ENCODE peak calls at places on chromosome 19, in seven cellular contexts. K, M, O, I, F, E and C are unnamed samples.

GRCh38 chr19:7522923-7523667 is 671 bp downstream of the MCOLN1 start:
- DNase-seq in E (peak; percentile 82), F (no peak), M (no peak), K (no peak), I (no peak), O (no peak), C (no peak)

GRCh38 chr19:12750851-12751250 is 740 bp upstream of the BEST2 start:
- DNase-seq in F (no peak), E (no peak), M (no peak), O (peak; percentile 37), I (no peak), K (no peak), C (no peak)

GRCh38 chr19:29479941-29480340 is 45.9 kb upstream of the VSTM2B start:
- DNase-seq in M (no peak), F (no peak), E (peak; percentile 40), K (no peak), I (no peak), O (no peak), C (no peak)

GRCh38 chr19:18453269-18454024 is 15.5 kb upstream of the ISYNA1 start:
- DNase-seq in M (no peak), O (no peak), K (no peak), I (no peak), E (no peak), F (no peak), C (peak; percentile 92)

GRCh38 chr19:54252243-54252642 is 4.8 kb downstream of the LILRB5 start:
- DNase-seq in E (no peak), I (no peak), F (no peak), K (no peak), M (no peak), O (no peak), C (no peak)

GRCh38 chr19:52191951-52192350 is 2.1 kb downstream of the PPP2R1A start:
- DNase-seq in K (no peak), F (no peak), M (no peak), I (peak; percentile 20), E (no peak), O (no peak), C (no peak)

GRCh38 chr19:6828698-6829633 is 56.5 kb downstream of the VAV1 start:
- DNase-seq in I (no peak), F (no peak), E (no peak), K (no peak), M (peak; percentile 44), O (no peak), C (peak; percentile 15)

GRCh38 chr19:23561341-23561740 is 125.7 kb downstream of the ZNF675 start:
- DNase-seq in O (no peak), F (no peak), K (no peak), E (no peak), I (no peak), M (no peak), C (no peak)

GRCh38 chr19:28414748-28415147 is 798.2 kb downstream of the UQCRFS1 start:
- DNase-seq in O (no peak), K (no peak), E (no peak), F (no peak), I (no peak), M (no peak), C (no peak)

GRCh38 chr19:53865523-53865917 is 2.2 kb upstream of the MYADM start:
- DNase-seq in I (no peak), M (no peak), O (no peak), E (no peak), K (no peak), F (no peak), C (no peak)

GRCh38 chr19:33175886-33176669 is 18.1 kb upstream of the LRP3 start:
- DNase-seq in I (no peak), O (peak; percentile 36), M (peak; percentile 30), F (peak; percentile 59), K (no peak), E (no peak), C (peak; percentile 57)

GRCh38 chr19:40571831-40572495 is 4.7 kb upstream of the SHKBP1 start:
- DNase-seq in I (no peak), O (no peak), K (no peak), F (no peak), E (peak; percentile 48), M (no peak), C (no peak)

GRCh38 chr19:18898533-18899408 is 2.8 kb upstream of the CERS1 start:
- DNase-seq in F (no peak), E (no peak), O (no peak), K (no peak), M (no peak), I (peak; percentile 65), C (no peak)

GRCh38 chr19:11693505-11694499 is 44.9 kb downstream of the ZNF823 start:
- DNase-seq in M (no peak), F (peak; percentile 91), I (peak; percentile 21), E (no peak), O (peak; percentile 25), K (no peak), C (peak; percentile 64)

GRCh38 chr19:14830702-14831101 is 4.3 kb downstream of the OR7A5 start:
- DNase-seq in E (no peak), F (no peak), I (no peak), K (no peak), O (no peak), M (no peak), C (no peak)

GRCh38 chr19:8145969-8146368 is 3.4 kb downstream of the FBN3 start:
- DNase-seq in E (peak; percentile 80), K (no peak), F (peak; percentile 73), M (no peak), O (no peak), I (peak; percentile 32), C (no peak)

GRCh38 chr19:48391100-48392005 is at the start of gene KDELR1:
- DNase-seq in E (peak; percentile 92), I (peak; percentile 82), F (peak; percentile 69), M (peak; percentile 53), K (peak; percentile 71), O (peak; percentile 33), C (peak; percentile 62)

GRCh38 chr19:52910648-52911047 is 12.6 kb downstream of the ZNF888 start:
- DNase-seq in O (no peak), F (no peak), E (no peak), I (no peak), K (no peak), M (no peak), C (no peak)

GRCh38 chr19:52665047-52665446 is 26.9 kb upstream of the ZNF83 start:
- DNase-seq in I (no peak), E (no peak), M (no peak), F (peak; percentile 60), K (no peak), O (no peak), C (peak; percentile 18)

GRCh38 chr19:11279505-11280236 is 16.3 kb upstream of the TSPAN16 start:
- DNase-seq in O (no peak), K (no peak), E (no peak), F (no peak), I (no peak), M (peak; percentile 46), C (no peak)

GRCh38 chr19:10517760-10518443 is 655 bp upstream of the S1PR5 start:
- DNase-seq in I (no peak), E (no peak), K (no peak), M (peak; percentile 59), F (no peak), O (no peak), C (peak; percentile 25)

GRCh38 chr19:54478677-54479266 is 5.7 kb upstream of the CDC42EP5 start:
- DNase-seq in F (no peak), I (peak; percentile 63), O (peak; percentile 17), K (no peak), M (no peak), E (no peak), C (no peak)

GRCh38 chr19:41872775-41873647 is 4.1 kb upstream of the CD79A start:
- DNase-seq in M (peak; percentile 75), O (peak; percentile 43), F (peak; percentile 89), I (peak; percentile 86), E (peak; percentile 96), K (no peak), C (peak; percentile 66)

GRCh38 chr19:29211562-29212416 is 1.2 kb downstream of the UQCRFS1 start:
- DNase-seq in K (no peak), M (peak; percentile 39), F (peak; percentile 8), I (peak; percentile 29), O (peak; percentile 15), E (no peak), C (no peak)

GRCh38 chr19:18762125-18763023 is 28.7 kb downstream of the COMP start:
- DNase-seq in I (peak; percentile 85), O (peak; percentile 65), M (no peak), E (peak; percentile 89), K (peak; percentile 60), F (peak; percentile 70), C (peak; percentile 44)

GRCh38 chr19:44722131-44723121 is 23.5 kb downstream of the CEACAM16 start:
- DNase-seq in F (no peak), E (no peak), K (no peak), M (no peak), O (no peak), I (no peak), C (no peak)

GRCh38 chr19:16673226-16673625 is 12.3 kb downstream of the TMEM38A start:
- DNase-seq in E (no peak), F (no peak), O (no peak), I (no peak), M (no peak), K (no peak), C (no peak)
- H3K9me3 ChIP-seq in E (no peaks in the 10 kb centered on the region), F (no peaks in the 10 kb centered on the region), O (no peaks in the 10 kb centered on the region), I (no peaks in the 10 kb centered on the region), M (no peaks in the 10 kb centered on the region), K (no peaks in the 10 kb centered on the region), C (no peaks in the 10 kb centered on the region)

DNA sequence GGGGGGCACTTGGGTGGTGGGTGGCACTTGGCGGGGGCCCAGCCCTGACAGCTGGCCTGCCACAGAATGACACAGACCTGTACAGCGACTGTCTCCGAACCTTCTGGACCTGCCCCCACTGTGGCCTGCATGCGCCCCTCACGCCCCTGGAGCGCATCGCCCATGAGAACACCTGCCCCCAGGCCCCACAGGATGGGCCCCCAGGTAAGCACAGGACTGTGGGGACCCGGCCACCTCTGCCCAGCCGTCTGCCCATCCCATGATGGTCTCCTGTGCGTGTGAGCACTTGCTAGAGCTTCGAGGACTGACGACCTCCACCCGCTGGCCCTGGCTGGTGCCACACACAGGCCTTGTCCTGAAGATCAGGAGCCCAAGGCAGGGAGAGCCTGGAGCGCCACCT is 32.0 kb downstream of the DHX34 start:
- DNase-seq in I (no peak), F (no peak), O (no peak), E (no peak), M (no peak), K (no peak), C (no peak)
- H3K36me3 ChIP-seq in I (peaks cover 14% of the 10 kb centered on the region), F (peaks cover 52% of the 10 kb centered on the region), O (peaks cover 5% of the 10 kb centered on the region), E (no peaks in the 10 kb centered on the region), M (peaks cover 22% of the 10 kb centered on the region), K (peaks cover 4% of the 10 kb centered on the region), C (peaks cover 45% of the 10 kb centered on the region)

GRCh38 chr19:36331353-36332228 is 47.4 kb downstream of the ZFP14 start:
- DNase-seq in K (peak; percentile 74), M (peak; percentile 74), O (peak; percentile 96), I (peak; percentile 55), E (peak; percentile 69), F (peak; percentile 95), C (peak; percentile 88)

DNA sequence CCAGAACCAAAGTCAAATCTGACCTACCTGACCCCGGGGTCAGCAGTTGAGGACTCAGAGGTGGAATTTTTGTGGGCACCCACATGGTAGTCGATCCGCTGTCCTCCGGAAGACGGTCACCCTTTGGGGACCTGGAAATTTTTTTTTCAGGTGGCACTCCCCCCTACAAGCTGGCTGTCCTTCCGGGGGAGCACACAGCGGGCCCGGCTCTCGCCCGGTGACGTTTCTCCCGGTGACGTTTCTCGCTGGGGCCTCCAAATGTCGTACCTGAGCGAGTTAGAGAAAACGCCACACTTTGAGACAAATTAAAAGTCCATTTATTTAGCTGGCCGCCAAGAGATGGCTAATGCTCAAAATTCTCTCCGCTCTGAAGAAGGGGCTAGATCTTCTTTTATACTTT is 48.8 kb downstream of the ZFP14 start:
- DNase-seq in K (no peak), F (no peak), E (no peak), M (no peak), I (no peak), O (no peak), C (no peak)
- H3K4me3 ChIP-seq in K (no peak overlapping the region), F (peak overlapping the region; percentile 94), E (no peak overlapping the region), M (no peak overlapping the region), I (no peak overlapping the region), O (no peak overlapping the region), C (no peak overlapping the region)

GRCh38 chr19:21970466-21970865 is 40.3 kb downstream of the ZNF208 start:
- DNase-seq in F (no peak), M (no peak), K (no peak), E (no peak), O (no peak), I (no peak), C (no peak)
- H3K9me3 ChIP-seq in F (peaks cover 2% of the 10 kb centered on the region), M (peaks cover 24% of the 10 kb centered on the region), K (no peaks in the 10 kb centered on the region), E (peaks cover 4% of the 10 kb centered on the region), O (peaks cover 4% of the 10 kb centered on the region), I (no peaks in the 10 kb centered on the region), C (no peaks in the 10 kb centered on the region)